ENCODE peak calls at places on chromosomes 13 and 19, in seven cellular contexts. One of them, this sample, is unnamed.

GRCh38 chr13:26480246-26480855 is 77.1 kb upstream of the WASF3 start:
- DNase-seq in AG04450: no peak
- DNase-seq in GM12865: no peak
- DNase-seq in suprapubic skin: no peak
- DNase-seq in neural crest cell: no peak
- DNase-seq in cardiac fibroblast: peak
- DNase-seq in PC-3: peak
- DNase-seq in this sample: no peak

GRCh38 chr13:47085346-47085745 is 188.5 kb upstream of the HTR2A start:
- DNase-seq in AG04450: no peak
- DNase-seq in GM12865: no peak
- DNase-seq in suprapubic skin: no peak
- DNase-seq in neural crest cell: no peak
- DNase-seq in cardiac fibroblast: peak
- DNase-seq in PC-3: peak
- DNase-seq in this sample: no peak

GRCh38 chr13:46172531-46172991 is 9.4 kb downstream of the LCP1 start:
- DNase-seq in AG04450: no peak
- DNase-seq in GM12865: peak
- DNase-seq in suprapubic skin: no peak
- DNase-seq in neural crest cell: no peak
- DNase-seq in cardiac fibroblast: peak
- DNase-seq in PC-3: no peak
- DNase-seq in this sample: no peak

GRCh38 chr13:71856548-71856947 is 10.5 kb downstream of the DACH1 start:
- DNase-seq in AG04450: no peak
- DNase-seq in GM12865: no peak
- DNase-seq in suprapubic skin: no peak
- DNase-seq in neural crest cell: no peak
- DNase-seq in cardiac fibroblast: no peak
- DNase-seq in PC-3: no peak
- DNase-seq in this sample: no peak

GRCh38 chr13:67221630-67222226 is 8.4 kb downstream of the PCDH9 start:
- DNase-seq in AG04450: no peak
- DNase-seq in GM12865: no peak
- DNase-seq in suprapubic skin: no peak
- DNase-seq in neural crest cell: no peak
- DNase-seq in cardiac fibroblast: no peak
- DNase-seq in PC-3: no peak
- DNase-seq in this sample: no peak

GRCh38 chr13:33285420-33286124 is at the start of gene STARD13:
- DNase-seq in AG04450: peak
- DNase-seq in GM12865: peak
- DNase-seq in suprapubic skin: peak
- DNase-seq in neural crest cell: peak
- DNase-seq in cardiac fibroblast: peak
- DNase-seq in PC-3: peak
- DNase-seq in this sample: peak

GRCh38 chr13:43472344-43472743 is 314.4 kb downstream of the ENOX1 start:
- DNase-seq in AG04450: no peak
- DNase-seq in GM12865: no peak
- DNase-seq in suprapubic skin: no peak
- DNase-seq in neural crest cell: no peak
- DNase-seq in cardiac fibroblast: no peak
- DNase-seq in PC-3: no peak
- DNase-seq in this sample: no peak

GRCh38 chr19:30883071-30883470 is 466.2 kb downstream of the TSHZ3 start:
- DNase-seq in AG04450: no peak
- DNase-seq in GM12865: no peak
- DNase-seq in suprapubic skin: no peak
- DNase-seq in neural crest cell: no peak
- DNase-seq in cardiac fibroblast: no peak
- DNase-seq in PC-3: no peak
- DNase-seq in this sample: no peak

GRCh38 chr13:34156841-34157365 is 339.0 kb downstream of the RFC3 start:
- DNase-seq in AG04450: peak
- DNase-seq in GM12865: peak
- DNase-seq in suprapubic skin: peak
- DNase-seq in neural crest cell: no peak
- DNase-seq in cardiac fibroblast: peak
- DNase-seq in PC-3: peak
- DNase-seq in this sample: no peak

GRCh38 chr13:105083986-105084385 is 1451.5 kb downstream of the EFNB2 start:
- DNase-seq in AG04450: no peak
- DNase-seq in GM12865: no peak
- DNase-seq in suprapubic skin: no peak
- DNase-seq in neural crest cell: no peak
- DNase-seq in cardiac fibroblast: no peak
- DNase-seq in PC-3: no peak
- DNase-seq in this sample: no peak

GRCh38 chr13:55087085-55087484 is 2053.6 kb upstream of the PRR20A start:
- DNase-seq in AG04450: no peak
- DNase-seq in GM12865: no peak
- DNase-seq in suprapubic skin: no peak
- DNase-seq in neural crest cell: no peak
- DNase-seq in cardiac fibroblast: no peak
- DNase-seq in PC-3: no peak
- DNase-seq in this sample: no peak

GRCh38 chr19:35141627-35142401 is 1.2 kb upstream of the FXYD7 start:
- DNase-seq in AG04450: no peak
- DNase-seq in GM12865: no peak
- DNase-seq in suprapubic skin: no peak
- DNase-seq in neural crest cell: no peak
- DNase-seq in cardiac fibroblast: no peak
- DNase-seq in PC-3: no peak
- DNase-seq in this sample: no peak

DNA sequence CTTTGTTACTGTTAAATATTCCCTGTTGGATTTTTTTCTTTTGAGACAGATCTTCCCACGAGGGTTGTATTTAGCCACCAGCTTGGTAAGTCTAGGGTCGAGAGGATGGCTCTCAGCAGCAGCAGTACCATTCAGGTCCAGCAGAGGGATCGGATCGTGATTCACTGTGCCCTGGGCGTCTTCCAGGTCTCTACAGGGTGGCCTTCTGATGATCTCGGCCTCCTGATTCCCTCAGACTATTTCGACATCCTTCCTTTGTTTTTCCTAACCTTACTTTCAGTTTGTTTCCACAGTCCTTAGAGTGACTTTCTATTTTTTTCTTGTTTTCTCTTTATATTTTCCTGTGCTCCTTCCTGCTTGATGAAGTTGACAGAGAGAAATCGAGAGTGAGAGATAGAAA is 1436.9 kb downstream of the UQCRFS1 start:
- DNase-seq in AG04450: no peak
- DNase-seq in GM12865: no peak
- DNase-seq in suprapubic skin: no peak
- DNase-seq in neural crest cell: no peak
- DNase-seq in cardiac fibroblast: peak
- DNase-seq in PC-3: peak
- DNase-seq in this sample: no peak
- TF ChIP-seq CTCF in AG04450: peak
- TF ChIP-seq CTCF in GM12865: no peak
- TF ChIP-seq CTCF in suprapubic skin: no peak
- TF ChIP-seq CTCF in neural crest cell: peak
- TF ChIP-seq CTCF in cardiac fibroblast: peak
- TF ChIP-seq CTCF in PC-3: no peak
- TF ChIP-seq CTCF in this sample: peak

GRCh38 chr19:50908311-50908710 is 2.9 kb downstream of the KLK4 start:
- DNase-seq in AG04450: no peak
- DNase-seq in GM12865: no peak
- DNase-seq in suprapubic skin: no peak
- DNase-seq in neural crest cell: no peak
- DNase-seq in cardiac fibroblast: no peak
- DNase-seq in PC-3: no peak
- DNase-seq in this sample: no peak

GRCh38 chr19:50910722-50911121 is 473 bp downstream of the KLK4 start:
- DNase-seq in AG04450: no peak
- DNase-seq in GM12865: no peak
- DNase-seq in suprapubic skin: no peak
- DNase-seq in neural crest cell: no peak
- DNase-seq in cardiac fibroblast: no peak
- DNase-seq in PC-3: no peak
- DNase-seq in this sample: no peak

GRCh38 chr19:50902640-50903039 is 8.6 kb downstream of the KLK4 start:
- DNase-seq in AG04450: no peak
- DNase-seq in GM12865: no peak
- DNase-seq in suprapubic skin: no peak
- DNase-seq in neural crest cell: no peak
- DNase-seq in cardiac fibroblast: no peak
- DNase-seq in PC-3: no peak
- DNase-seq in this sample: no peak

GRCh38 chr19:50909240-50910070 is 1.7 kb downstream of the KLK4 start:
- DNase-seq in AG04450: no peak
- DNase-seq in GM12865: peak
- DNase-seq in suprapubic skin: no peak
- DNase-seq in neural crest cell: peak
- DNase-seq in cardiac fibroblast: peak
- DNase-seq in PC-3: peak
- DNase-seq in this sample: peak

DNA sequence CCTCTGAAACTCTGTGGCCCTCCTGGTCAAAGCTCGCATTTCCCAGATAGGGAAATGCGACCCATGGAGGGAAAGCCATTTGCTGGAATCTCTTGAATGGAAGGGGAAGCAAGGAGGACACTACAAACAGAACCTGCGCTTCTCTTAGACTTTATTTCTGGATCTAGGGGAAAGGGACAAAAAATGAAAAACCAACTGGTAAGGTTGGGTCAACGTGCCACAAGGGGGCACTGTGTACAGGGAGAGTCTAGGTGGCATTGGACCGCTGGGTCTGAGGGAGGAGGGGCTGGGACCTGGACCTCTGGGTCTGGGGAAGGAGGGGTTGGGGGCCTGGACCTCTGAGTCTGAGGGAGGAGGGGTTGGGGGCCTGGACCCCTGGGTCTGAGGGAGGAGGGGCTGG is 5.0 kb downstream of the KLK4 start:
- DNase-seq in AG04450: no peak
- DNase-seq in GM12865: peak
- DNase-seq in suprapubic skin: no peak
- DNase-seq in neural crest cell: peak
- DNase-seq in cardiac fibroblast: no peak
- DNase-seq in PC-3: peak
- DNase-seq in this sample: no peak
- TF ChIP-seq CTCF in AG04450: peak
- TF ChIP-seq CTCF in GM12865: peak
- TF ChIP-seq CTCF in suprapubic skin: no peak
- TF ChIP-seq CTCF in neural crest cell: peak
- TF ChIP-seq CTCF in cardiac fibroblast: peak
- TF ChIP-seq CTCF in PC-3: peak
- TF ChIP-seq CTCF in this sample: peak

GRCh38 chr19:5515737-5516136 is 52.0 kb downstream of the TINCR start:
- DNase-seq in AG04450: no peak
- DNase-seq in GM12865: no peak
- DNase-seq in suprapubic skin: no peak
- DNase-seq in neural crest cell: no peak
- DNase-seq in cardiac fibroblast: no peak
- DNase-seq in PC-3: no peak
- DNase-seq in this sample: no peak
- TF ChIP-seq CTCF in AG04450: no peak
- TF ChIP-seq CTCF in GM12865: no peak
- TF ChIP-seq CTCF in suprapubic skin: no peak
- TF ChIP-seq CTCF in neural crest cell: peak
- TF ChIP-seq CTCF in cardiac fibroblast: peak
- TF ChIP-seq CTCF in PC-3: peak
- TF ChIP-seq CTCF in this sample: peak

DNA sequence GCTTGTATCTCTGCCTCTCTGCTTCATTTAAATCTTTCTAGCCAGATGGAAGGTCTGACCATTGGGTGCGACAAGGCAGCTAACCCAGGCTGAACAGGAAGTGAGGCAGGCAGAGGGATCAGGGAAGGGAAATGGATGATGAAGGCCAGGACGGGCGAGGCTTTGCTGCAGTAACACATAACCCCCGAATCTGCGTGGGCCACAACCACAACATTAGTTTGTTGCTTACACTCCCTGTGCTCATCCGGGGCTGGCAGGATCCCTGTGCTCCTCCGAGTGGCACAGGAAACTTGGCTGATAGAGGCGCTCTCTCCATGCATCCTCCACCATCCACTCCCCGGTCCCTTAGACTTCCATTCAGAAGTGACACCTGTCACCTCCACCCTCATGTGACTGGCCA is 1.1 kb upstream of the FLT3LG start:
- DNase-seq in AG04450: no peak
- DNase-seq in GM12865: no peak
- DNase-seq in suprapubic skin: no peak
- DNase-seq in neural crest cell: no peak
- DNase-seq in cardiac fibroblast: no peak
- DNase-seq in PC-3: no peak
- DNase-seq in this sample: no peak
- TF ChIP-seq CTCF in AG04450: no peak
- TF ChIP-seq CTCF in GM12865: no peak
- TF ChIP-seq CTCF in suprapubic skin: no peak
- TF ChIP-seq CTCF in neural crest cell: no peak
- TF ChIP-seq CTCF in cardiac fibroblast: no peak
- TF ChIP-seq CTCF in PC-3: no peak
- TF ChIP-seq CTCF in this sample: no peak